ENCODE peak calls at places on chromosomes 6 and 20, in five cellular contexts. V is HFFc6, G is colonic mucosa, I is AG04450, S is mammary epithelial cell. A is an unnamed sample.

GRCh38 chr6:116542426-116542825 is 3.1 kb downstream of the TRAPPC3L start:
- DNase-seq in V (no peak), S (peak; percentile 52), G (no peak), I (no peak), A (no peak)

GRCh38 chr20:5181955-5182354 is 55.1 kb downstream of the CDS2 start:
- DNase-seq in I (peak; percentile 43), V (peak; percentile 72), G (no peak), S (peak; percentile 6), A (no peak)

GRCh38 chr6:42230320-42231034 is 12.8 kb upstream of the MRPS10 start:
- DNase-seq in G (no peak), S (no peak), I (no peak), V (no peak), A (no peak)

GRCh38 chr20:63884506-63885263 is 10.2 kb upstream of the DNAJC5 start:
- DNase-seq in G (no peak), I (no peak), S (no peak), V (no peak), A (no peak)

GRCh38 chr6:53944538-53944937 is 149.7 kb downstream of the LRRC1 start:
- DNase-seq in G (no peak), I (no peak), S (no peak), V (no peak), A (no peak)

GRCh38 chr6:74899416-74899815 is 306.4 kb downstream of the COL12A1 start:
- DNase-seq in G (no peak), I (no peak), S (peak; percentile 79), V (peak; percentile 57), A (no peak)

GRCh38 chr6:112282217-112282616 is 27.9 kb upstream of the LAMA4 start:
- DNase-seq in I (peak; percentile 82), V (peak; percentile 87), G (peak; percentile 35), S (peak; percentile 65), A (peak; percentile 59)

GRCh38 chr20:40990542-40991120 is 38.0 kb upstream of the TOP1 start:
- DNase-seq in S (peak; percentile 82), I (peak; percentile 75), V (peak; percentile 91), G (peak; percentile 84), A (peak; percentile 81)

GRCh38 chr20:35312348-35312747 is 20.1 kb upstream of the FAM83C start:
- DNase-seq in S (peak; percentile 93), G (no peak), V (peak; percentile 79), I (peak; percentile 87), A (peak; percentile 91)

GRCh38 chr6:116409756-116410155 is 39.0 kb downstream of the DSE start:
- DNase-seq in I (no peak), G (no peak), S (no peak), V (no peak), A (no peak)

GRCh38 chr6:159595173-159595572 is 97.9 kb downstream of the SOD2 start:
- DNase-seq in S (peak; percentile 96), I (no peak), G (no peak), V (peak; percentile 64), A (peak; percentile 9)

GRCh38 chr6:51704932-51705540 is 382.4 kb downstream of the PKHD1 start:
- DNase-seq in S (peak; percentile 15), I (no peak), G (no peak), V (no peak), A (no peak)

GRCh38 chr6:45112711-45113110 is 215.4 kb upstream of the RUNX2 start:
- DNase-seq in I (no peak), V (no peak), S (no peak), G (no peak), A (peak; percentile 43)

GRCh38 chr6:128731249-128732165 is 151.4 kb upstream of the LAMA2 start:
- DNase-seq in V (peak; percentile 42), S (peak; percentile 47), G (no peak), I (peak; percentile 27), A (peak; percentile 32)

GRCh38 chr20:5870462-5871021 is 79.8 kb downstream of the TRMT6 start:
- DNase-seq in V (no peak), I (no peak), S (no peak), G (no peak), A (no peak)

GRCh38 chr20:9220874-9221547 is 152.1 kb downstream of the PLCB4 start:
- DNase-seq in V (peak; percentile 82), G (no peak), S (no peak), I (peak; percentile 33), A (peak; percentile 55)

GRCh38 chr6:135722182-135722581 is 129.3 kb upstream of the PDE7B start:
- DNase-seq in I (no peak), G (no peak), S (peak; percentile 37), V (peak; percentile 16), A (no peak)

GRCh38 chr6:79635179-79635578 is 4.0 kb downstream of the SH3BGRL2 start:
- DNase-seq in I (no peak), G (no peak), S (peak; percentile 70), V (no peak), A (no peak)

GRCh38 chr6:7108964-7109836 is 1.4 kb downstream of the RREB1 start:
- DNase-seq in G (peak; percentile 76), I (peak; percentile 46), V (peak; percentile 63), S (peak; percentile 58), A (peak; percentile 43)

GRCh38 chr6:56491606-56492328 is 150.9 kb downstream of the DST start:
- DNase-seq in G (no peak), V (no peak), I (no peak), S (peak; percentile 9), A (no peak)

GRCh38 chr20:62143976-62144825 is 632 bp downstream of the SS18L1 start:
- DNase-seq in V (no peak), S (peak; percentile 64), I (no peak), G (peak; percentile 67), A (no peak)

GRCh38 chr6:6688283-6688682 is 99.8 kb downstream of the LY86 start:
- DNase-seq in I (no peak), S (no peak), V (no peak), G (no peak), A (no peak)

GRCh38 chr6:110609101-110609500 is 132.7 kb upstream of the SLC22A16 start:
- DNase-seq in S (no peak), I (no peak), V (no peak), G (no peak), A (no peak)

GRCh38 chr6:169858935-169859351 is 107.5 kb downstream of the ERMARD start:
- DNase-seq in V (no peak), G (no peak), I (no peak), S (peak; percentile 4), A (no peak)

GRCh38 chr6:139640453-139640852 is 266.0 kb upstream of the CITED2 start:
- DNase-seq in G (no peak), I (no peak), S (no peak), V (no peak), A (peak; percentile 47)

GRCh38 chr6:28124350-28124970 is at the start of gene ZSCAN16:
- DNase-seq in G (peak; percentile 94), S (peak; percentile 85), V (peak; percentile 78), I (peak; percentile 52), A (peak; percentile 52)

GRCh38 chr6:160264213-160264612 is 5.6 kb upstream of the SLC22A2 start:
- DNase-seq in V (no peak), S (no peak), I (no peak), G (no peak), A (no peak)

GRCh38 chr20:63517376-63518309 is 2.9 kb upstream of the PPDPF start:
- DNase-seq in I (no peak), S (no peak), G (no peak), V (no peak), A (no peak)

GRCh38 chr6:121961726-121962125 is 437.7 kb upstream of the HSF2 start:
- DNase-seq in V (no peak), S (no peak), I (no peak), G (no peak), A (no peak)

GRCh38 chr6:45031601-45032000 is 296.5 kb upstream of the RUNX2 start:
- DNase-seq in S (no peak), I (no peak), G (no peak), V (no peak), A (no peak)

GRCh38 chr6:87799651-87800050 is 97.6 kb upstream of the AKIRIN2 start:
- DNase-seq in I (no peak), S (no peak), G (no peak), V (no peak), A (no peak)

GRCh38 chr6:143060354-143060805 is 309 bp upstream of the AIG1 start:
- DNase-seq in I (peak; percentile 42), V (peak; percentile 82), S (peak; percentile 82), G (peak; percentile 80), A (peak; percentile 41)
- TF ChIP-seq CTCF in I (peak; percentile 10), V (peak; percentile 53), S (no peak), G (no peak), A (peak; percentile 20)

GRCh38 chr6:43468748-43469681 is 8.4 kb upstream of the TJAP1 start:
- DNase-seq in V (no peak), I (no peak), S (no peak), G (no peak), A (no peak)

GRCh38 chr6:43464337-43464736 is 9.0 kb upstream of the DLK2 start:
- DNase-seq in V (no peak), G (no peak), I (no peak), S (no peak), A (no peak)

GRCh38 chr6:43467752-43468151 is 9.6 kb upstream of the TJAP1 start:
- DNase-seq in G (no peak), S (no peak), V (no peak), I (no peak), A (no peak)

GRCh38 chr6:43468240-43468639 is 9.1 kb upstream of the TJAP1 start:
- DNase-seq in I (no peak), V (no peak), G (no peak), S (no peak), A (no peak)

DNA sequence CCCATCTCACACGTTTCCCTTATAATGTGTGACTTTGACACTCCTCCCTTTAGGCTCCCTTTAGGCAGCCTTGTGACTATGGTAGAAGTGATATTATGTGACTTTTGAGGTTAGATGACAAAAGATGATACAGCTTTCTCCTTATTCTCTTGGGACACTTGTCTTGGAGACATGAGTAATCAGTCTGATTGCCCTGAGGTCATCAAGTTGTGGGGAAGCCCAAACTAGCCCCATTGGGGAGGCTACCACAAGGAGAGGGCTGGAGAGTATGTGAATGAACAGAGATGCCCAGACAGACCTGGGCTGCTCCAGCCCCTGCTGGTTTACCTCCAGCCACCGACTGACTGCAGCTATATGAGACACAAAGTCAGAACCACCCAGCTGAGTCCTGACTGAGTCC is 10.6 kb upstream of the DLK2 start:
- DNase-seq in I (no peak), V (no peak), G (no peak), S (no peak), A (no peak)
- TF ChIP-seq CTCF in I (no peak), V (no peak), G (no peak), S (no peak), A (no peak)

GRCh38 chr6:154370545-154370944 is 13.9 kb upstream of the IPCEF1 start:
- DNase-seq in I (no peak), V (peak; percentile 47), S (peak; percentile 14), G (no peak), A (peak; percentile 39)

GRCh38 chr6:154367333-154367732 is 10.7 kb upstream of the IPCEF1 start:
- DNase-seq in I (no peak), V (no peak), G (no peak), S (no peak), A (no peak)

GRCh38 chr6:154373971-154374370 is 17.4 kb upstream of the IPCEF1 start:
- DNase-seq in I (no peak), G (no peak), S (no peak), V (no peak), A (no peak)

GRCh38 chr6:154371337-154371736 is 14.7 kb upstream of the IPCEF1 start:
- DNase-seq in G (no peak), I (no peak), V (no peak), S (no peak), A (no peak)

GRCh38 chr6:154367839-154368695 is 11.5 kb upstream of the IPCEF1 start:
- DNase-seq in V (no peak), S (peak; percentile 98), I (no peak), G (no peak), A (no peak)
- TF ChIP-seq CTCF in V (no peak), S (no peak), I (no peak), G (no peak), A (no peak)

GRCh38 chr6:12403201-12403826 is 113.2 kb downstream of the EDN1 start:
- DNase-seq in S (peak; percentile 56), G (no peak), V (peak; percentile 70), I (no peak), A (no peak)
- TF ChIP-seq CTCF in S (peak; percentile 4), G (no peak), V (peak; percentile 22), I (no peak), A (no peak)

A was measured in astrocyte of the cerebellum.